ENCODE peak calls at places on chromosomes 5 and 9, in four cellular contexts. S is right lobe of liver, M is mesendoderm, L is tibial artery. C is an unnamed sample.

GRCh38 chr9:81608289-81608657 is 81.1 kb downstream of the TLE1 start:
- DNase-seq in S (no peak), L (no peak), M (no peak), C (no peak)

GRCh38 chr9:117191504-117192375 is 223.1 kb downstream of the ASTN2 start:
- DNase-seq in S (no peak), M (no peak), L (no peak), C (no peak)

GRCh38 chr5:170745481-170746061 is 38.0 kb upstream of the GABRP start:
- DNase-seq in S (no peak), M (peak; percentile 93), L (no peak), C (no peak)

GRCh38 chr9:127118597-127119318 is 3.7 kb downstream of the ANGPTL2 start:
- DNase-seq in M (no peak), S (no peak), L (no peak), C (no peak)

GRCh38 chr9:126440938-126441337 is 114.3 kb downstream of the MVB12B start:
- DNase-seq in S (no peak), L (no peak), M (no peak), C (no peak)

GRCh38 chr9:82930116-82930515 is 132.8 kb downstream of the RASEF start:
- DNase-seq in S (no peak), L (no peak), M (no peak), C (no peak)

GRCh38 chr9:16150501-16150900 is 597.7 kb downstream of the CCDC171 start:
- DNase-seq in M (no peak), L (no peak), S (no peak), C (no peak)

GRCh38 chr9:130129425-130130061 is 42.7 kb upstream of the NCS1 start:
- DNase-seq in M (no peak), S (no peak), L (no peak), C (no peak)

GRCh38 chr9:17134396-17134842 is 421 bp upstream of the CNTLN start:
- DNase-seq in S (no peak), M (no peak), L (no peak), C (peak; percentile 43)

GRCh38 chr5:174409070-174409469 is 315.3 kb upstream of the MSX2 start:
- DNase-seq in S (no peak), M (peak; percentile 45), L (no peak), C (no peak)

GRCh38 chr5:15516486-15516885 is 16.5 kb downstream of the FBXL7 start:
- DNase-seq in M (no peak), S (no peak), L (no peak), C (no peak)

GRCh38 chr9:118871531-118871930 is 497.7 kb downstream of the BRINP1 start:
- DNase-seq in M (no peak), S (no peak), L (no peak), C (no peak)

GRCh38 chr9:129352157-129352870 is 174.3 kb upstream of the IER5L start:
- DNase-seq in L (no peak), M (peak; percentile 90), S (peak; percentile 56), C (peak; percentile 16)

GRCh38 chr5:135864503-135865443 is 30.3 kb downstream of the SLC25A48 start:
- DNase-seq in L (no peak), M (no peak), S (no peak), C (no peak)

GRCh38 chr5:79992891-79993290 is 1.8 kb upstream of the MTX3 start:
- DNase-seq in S (no peak), M (no peak), L (no peak), C (no peak)

GRCh38 chr9:134278974-134279640 is 47.1 kb upstream of the RXRA start:
- DNase-seq in M (no peak), S (no peak), L (no peak), C (no peak)

GRCh38 chr9:69421908-69422801 is 97.1 kb downstream of the ENTREP1 start:
- DNase-seq in M (peak; percentile 87), L (peak; percentile 44), S (no peak), C (peak; percentile 58)

GRCh38 chr9:36551868-36552267 is 20.8 kb upstream of the MELK start:
- DNase-seq in S (no peak), M (no peak), L (no peak), C (no peak)

GRCh38 chr9:86329649-86330048 is 24.6 kb downstream of the TUT7 start:
- DNase-seq in S (no peak), L (no peak), M (no peak), C (no peak)

GRCh38 chr5:73826761-73827450 is 200.9 kb downstream of the ARHGEF28 start:
- DNase-seq in M (peak; percentile 41), L (no peak), S (no peak), C (no peak)

GRCh38 chr9:111959468-111959941 is 62.9 kb downstream of the UGCG start:
- DNase-seq in S (no peak), L (peak; percentile 61), M (peak; percentile 35), C (no peak)

GRCh38 chr9:16361118-16361517 is 509.4 kb downstream of the BNC2 start:
- DNase-seq in M (no peak), L (no peak), S (no peak), C (no peak)

GRCh38 chr5:10355071-10355889 is 1.8 kb downstream of the MARCHF6 start:
- DNase-seq in S (no peak), M (no peak), L (no peak), C (no peak)

GRCh38 chr9:127444283-127444920 is 6.8 kb downstream of the RPL12 start:
- DNase-seq in M (peak; percentile 40), L (no peak), S (no peak), C (no peak)

GRCh38 chr5:59125961-59126360 is 543.1 kb downstream of the RAB3C start:
- DNase-seq in M (no peak), S (no peak), L (no peak), C (no peak)

GRCh38 chr5:134288610-134289009 is 62.7 kb upstream of the PPP2CA start:
- DNase-seq in L (no peak), S (no peak), M (no peak), C (no peak)
- H3K4me1 ChIP-seq in L (no peaks in the 10 kb centered on the region), S (no peaks in the 10 kb centered on the region), M (no peaks in the 10 kb centered on the region), C (no peaks in the 10 kb centered on the region)

DNA sequence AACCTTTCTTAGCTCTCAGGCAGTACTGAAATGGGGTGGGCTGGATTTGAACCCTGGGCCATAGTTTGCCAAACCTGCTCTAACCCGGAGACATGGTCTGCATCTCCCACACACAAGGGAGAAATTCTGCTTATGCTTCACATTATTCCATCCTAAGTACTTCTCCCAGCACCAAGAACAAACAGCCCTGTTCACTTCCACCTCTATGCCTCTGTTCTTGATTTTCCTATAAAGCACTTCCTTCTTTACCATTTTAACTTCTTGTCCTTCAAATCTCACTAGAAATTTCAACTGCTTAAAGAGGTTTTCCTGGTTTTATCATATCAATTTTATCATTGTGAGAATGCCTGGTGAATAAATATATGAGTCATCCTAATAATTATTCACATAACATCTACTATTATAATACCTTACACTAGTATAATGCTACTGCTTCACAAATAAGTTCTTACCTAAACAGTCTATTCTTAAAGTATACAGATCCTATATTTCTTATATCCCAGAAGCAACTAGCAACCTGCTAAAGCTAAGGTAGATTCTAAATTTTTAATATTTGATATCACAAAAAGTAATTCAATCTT is 12.7 kb downstream of the FEM1C start:
- DNase-seq in L (no peak), M (no peak), S (no peak), C (no peak)
- H3K4me1 ChIP-seq in L (no peaks in the 10 kb centered on the region), M (no peaks in the 10 kb centered on the region), S (no peaks in the 10 kb centered on the region), C (peaks cover 49% of the 10 kb centered on the region)

DNA sequence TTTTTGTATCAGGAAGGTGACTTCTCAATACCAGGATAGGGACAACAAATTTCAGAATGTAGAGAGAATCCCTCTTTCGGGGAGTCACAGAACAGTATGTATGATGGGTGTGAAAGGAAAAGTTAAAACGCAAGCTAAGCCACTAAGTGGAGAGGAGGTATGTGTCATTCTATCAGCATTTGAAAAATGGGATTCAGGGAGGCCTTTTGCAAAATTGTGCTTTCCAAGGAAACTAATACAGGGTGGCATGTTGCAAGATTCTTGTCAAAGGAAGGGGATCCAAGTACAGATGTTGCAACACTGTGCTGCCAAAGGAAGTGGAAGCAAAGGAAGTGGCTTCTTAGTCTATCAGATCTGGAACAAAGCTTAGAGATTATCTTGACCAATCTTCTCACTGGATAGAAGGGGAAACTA is 12.6 kb upstream of the TNIP1 start:
- DNase-seq in L (peak; percentile 78), S (no peak), M (peak; percentile 83), C (peak; percentile 78)
- H3K4me1 ChIP-seq in L (peaks cover 9% of the 10 kb centered on the region), S (no peaks in the 10 kb centered on the region), M (peaks cover 3% of the 10 kb centered on the region), C (peaks cover 44% of the 10 kb centered on the region)

GRCh38 chr9:131675437-131676022 is 64.3 kb downstream of the RAPGEF1 start:
- DNase-seq in S (no peak), M (no peak), L (no peak), C (no peak)

GRCh38 chr9:131677445-131678180 is 62.3 kb downstream of the RAPGEF1 start:
- DNase-seq in S (no peak), L (no peak), M (no peak), C (no peak)

GRCh38 chr9:131674425-131675421 is 65.2 kb downstream of the RAPGEF1 start:
- DNase-seq in S (peak; percentile 59), L (no peak), M (no peak), C (no peak)

GRCh38 chr9:131677051-131677444 is 62.8 kb downstream of the RAPGEF1 start:
- DNase-seq in M (no peak), L (no peak), S (no peak), C (no peak)

DNA sequence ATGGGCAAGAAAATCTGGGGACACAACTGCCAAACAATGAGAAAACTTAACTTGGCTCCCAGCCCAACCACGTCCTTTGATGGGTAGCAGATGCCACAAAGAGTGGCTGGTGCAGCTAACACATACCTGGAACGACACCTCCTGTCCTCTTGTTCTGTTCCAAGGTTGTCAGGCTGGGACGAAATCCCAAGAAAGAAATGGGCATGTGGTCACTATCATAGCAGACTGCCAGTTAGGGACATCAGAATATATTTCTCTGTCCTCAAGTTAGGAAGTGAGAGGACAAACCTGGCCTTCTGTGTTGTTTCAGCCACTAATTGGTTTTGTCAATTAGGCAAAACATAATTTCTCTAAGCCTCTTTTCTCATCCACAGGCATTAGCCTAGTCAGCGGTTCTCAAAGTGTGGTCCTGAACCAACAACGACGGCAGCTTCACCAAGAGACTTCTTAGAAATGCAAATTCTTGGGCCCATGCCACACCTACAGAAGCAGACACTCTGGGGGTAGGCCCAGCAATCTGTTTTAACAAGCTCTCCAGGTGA is 63.4 kb downstream of the RAPGEF1 start:
- DNase-seq in M (no peak), S (no peak), L (no peak), C (no peak)
- H3K4me1 ChIP-seq in M (peaks cover 33% of the 10 kb centered on the region), S (no peaks in the 10 kb centered on the region), L (peaks cover 21% of the 10 kb centered on the region), C (no peaks in the 10 kb centered on the region)